ENCODE peak calls at places on chromosomes 4 and X, in six cellular contexts. Q is vagina; N is psoas muscle; K is kidney epithelial cell; H is CD8-positive, alpha-beta T cell; G is NT2/D1. L is an unnamed sample.

GRCh38 chr4:24734511-24734910 is 60.9 kb upstream of the SOD3 start:
- DNase-seq in N (no peak), H (no peak), Q (peak), G (no peak), K (no peak), L (no peak)

GRCh38 chrX:118569676-118570075 is 74.1 kb downstream of the DOCK11 start:
- DNase-seq in Q (no peak), G (no peak), N (no peak), K (no peak), H (no peak), L (no peak)

GRCh38 chrX:67543818-67544217 is at the start of gene AR:
- DNase-seq in G (peak), K (no peak), H (no peak), N (peak), Q (no peak), L (no peak)

GRCh38 chrX:1389181-1389992 is 2.5 kb downstream of the SLC25A6 start:
- DNase-seq in K (no peak), N (peak), G (no peak), H (no peak), Q (no peak), L (no peak)

GRCh38 chrX:39755152-39756032 is 342.4 kb downstream of the BCOR start:
- DNase-seq in N (peak), Q (no peak), H (no peak), G (peak), K (peak), L (peak)

GRCh38 chrX:77723684-77724083 is 62.3 kb downstream of the ATRX start:
- DNase-seq in G (no peak), N (no peak), H (no peak), Q (no peak), K (no peak), L (no peak)

GRCh38 chrX:8987672-8988250 is 46.2 kb downstream of the FAM9B start:
- DNase-seq in Q (no peak), H (peak), G (no peak), K (no peak), N (no peak), L (no peak)

GRCh38 chr4:20395160-20395773 is 143.6 kb downstream of the SLIT2 start:
- DNase-seq in H (peak), G (peak), K (no peak), N (no peak), Q (no peak), L (no peak)

GRCh38 chr4:139909036-139909435 is 243.4 kb downstream of the MGST2 start:
- DNase-seq in N (no peak), K (no peak), H (no peak), G (no peak), Q (no peak), L (no peak)

GRCh38 chrX:39759526-39760224 is 338.1 kb downstream of the BCOR start:
- DNase-seq in Q (no peak), G (no peak), N (no peak), K (no peak), H (no peak), L (no peak)

GRCh38 chr4:141703497-141703896 is 67.1 kb downstream of the IL15 start:
- DNase-seq in H (no peak), G (no peak), K (no peak), Q (no peak), N (no peak), L (no peak)

GRCh38 chr4:9875516-9875915 is 94.1 kb downstream of the DRD5 start:
- DNase-seq in H (no peak), Q (no peak), K (no peak), N (no peak), G (no peak), L (no peak)

GRCh38 chr4:40630335-40631021 is 814 bp upstream of the RBM47 start:
- DNase-seq in Q (no peak), H (no peak), G (no peak), N (no peak), K (no peak), L (no peak)

GRCh38 chr4:183343730-183344129 is 21.5 kb upstream of the CLDN24 start:
- DNase-seq in N (no peak), H (no peak), G (no peak), Q (no peak), K (no peak), L (no peak)

GRCh38 chr4:58776627-58777026 is 1666.4 kb upstream of the IGFBP7 start:
- DNase-seq in H (no peak), K (peak), N (no peak), G (no peak), Q (no peak), L (no peak)

GRCh38 chr4:30912098-30912719 is 192.0 kb downstream of the PCDH7 start:
- DNase-seq in Q (no peak), G (no peak), H (no peak), N (no peak), K (no peak), L (no peak)

GRCh38 chr4:123418486-123418931 is 21.9 kb downstream of the SPRY1 start:
- DNase-seq in N (no peak), G (peak), H (no peak), K (peak), Q (no peak), L (peak)

GRCh38 chr4:82784615-82785247 is 13.9 kb downstream of the SCD5 start:
- DNase-seq in Q (no peak), N (no peak), G (no peak), K (no peak), H (no peak), L (no peak)

GRCh38 chr4:119209077-119209476 is 3.4 kb upstream of the USP53 start:
- DNase-seq in N (no peak), G (no peak), K (peak), H (no peak), Q (no peak), L (peak)

GRCh38 chr4:7161721-7162214 is 30.6 kb upstream of the SORCS2 start:
- DNase-seq in K (no peak), N (no peak), G (no peak), Q (peak), H (no peak), L (peak)

GRCh38 chr4:38255572-38255971 is 295.4 kb downstream of the PTTG2 start:
- DNase-seq in K (no peak), H (no peak), Q (no peak), G (no peak), N (no peak), L (no peak)

GRCh38 chr4:80309301-80310004 is 26.1 kb upstream of the CFAP299 start:
- DNase-seq in H (no peak), K (peak), Q (no peak), G (no peak), N (no peak), L (peak)

GRCh38 chr4:113468165-113469022 is 293.1 kb downstream of the CAMK2D start:
- DNase-seq in K (peak), Q (peak), H (no peak), N (peak), G (peak), L (peak)

GRCh38 chr4:185573651-185574199 is 38.4 kb upstream of the PDLIM3 start:
- DNase-seq in N (peak), K (peak), G (peak), Q (no peak), H (no peak), L (no peak)

GRCh38 chr4:114417214-114417613 is 181.4 kb upstream of the UGT8 start:
- DNase-seq in G (no peak), Q (no peak), N (no peak), H (no peak), K (no peak), L (no peak)

GRCh38 chr4:108144451-108144850 is 24.3 kb downstream of the LEF1 start:
- DNase-seq in K (no peak), Q (no peak), N (no peak), G (no peak), H (peak), L (no peak)

GRCh38 chrX:41933546-41933945 is 10.2 kb upstream of the CASK start:
- DNase-seq in G (no peak), K (no peak), H (no peak), N (no peak), Q (no peak), L (no peak)

GRCh38 chr4:166169111-166169510 is 296.1 kb downstream of the TLL1 start:
- DNase-seq in Q (no peak), K (no peak), H (no peak), N (no peak), G (peak), L (no peak)

GRCh38 chrX:80765226-80765625 is 44.5 kb downstream of the BRWD3 start:
- DNase-seq in G (peak), N (no peak), Q (no peak), K (peak), H (no peak), L (peak)

GRCh38 chrX:39206746-39207145 is 405.5 kb downstream of the MID1IP1 start:
- DNase-seq in N (no peak), G (no peak), Q (no peak), H (no peak), K (no peak), L (no peak)

GRCh38 chr4:2354127-2354526 is 64.3 kb downstream of the ZFYVE28 start:
- DNase-seq in H (peak), N (no peak), Q (no peak), K (no peak), G (no peak), L (no peak)

GRCh38 chrX:83260288-83260687 is 247.8 kb upstream of the POU3F4 start:
- DNase-seq in N (no peak), K (no peak), H (no peak), G (peak), Q (no peak), L (no peak)

GRCh38 chrX:131735127-131735526 is 191.3 kb downstream of the OR13H1 start:
- DNase-seq in N (no peak), H (no peak), K (no peak), G (no peak), Q (no peak), L (no peak)

GRCh38 chr4:170758988-170759387 is 669.2 kb upstream of the AADAT start:
- DNase-seq in G (no peak), H (no peak), K (no peak), Q (no peak), N (no peak), L (no peak)

GRCh38 chrX:138057883-138058282 is 492.0 kb downstream of the ZIC3 start:
- DNase-seq in G (no peak), H (no peak), K (no peak), Q (no peak), N (no peak), L (no peak)

GRCh38 chr4:86108152-86108551 is 251.7 kb downstream of the MAPK10 start:
- DNase-seq in G (no peak), Q (no peak), K (no peak), H (no peak), N (no peak), L (no peak)

GRCh38 chrX:150935466-150935865 is 37.0 kb upstream of the CD99L2 start:
- DNase-seq in H (no peak), G (no peak), N (no peak), K (peak), Q (no peak), L (peak)

GRCh38 chrX:71871367-71871766 is 39.3 kb upstream of the NHSL2 start:
- DNase-seq in K (no peak), N (no peak), H (no peak), G (no peak), Q (no peak), L (peak)

GRCh38 chrX:45229348-45229747 is 28.7 kb upstream of the DIPK2B start:
- DNase-seq in K (no peak), Q (no peak), N (no peak), G (no peak), H (no peak), L (no peak)

GRCh38 chrX:45230410-45230809 is 29.7 kb upstream of the DIPK2B start:
- DNase-seq in Q (no peak), N (no peak), H (no peak), G (no peak), K (no peak), L (no peak)

GRCh38 chrX:45232139-45232538 is 31.5 kb upstream of the DIPK2B start:
- DNase-seq in N (no peak), Q (no peak), H (no peak), K (no peak), G (no peak), L (no peak)

GRCh38 chrX:45238489-45238888 is 37.8 kb upstream of the DIPK2B start:
- DNase-seq in K (no peak), N (no peak), Q (no peak), H (no peak), G (no peak), L (no peak)

GRCh38 chrX:45233541-45233940 is 32.9 kb upstream of the DIPK2B start:
- DNase-seq in Q (no peak), G (no peak), H (no peak), N (no peak), K (no peak), L (no peak)
- H3K4me3 ChIP-seq in Q (no peak), G (no peak), H (no peak), N (no peak), K (no peak), L (no peak)

DNA sequence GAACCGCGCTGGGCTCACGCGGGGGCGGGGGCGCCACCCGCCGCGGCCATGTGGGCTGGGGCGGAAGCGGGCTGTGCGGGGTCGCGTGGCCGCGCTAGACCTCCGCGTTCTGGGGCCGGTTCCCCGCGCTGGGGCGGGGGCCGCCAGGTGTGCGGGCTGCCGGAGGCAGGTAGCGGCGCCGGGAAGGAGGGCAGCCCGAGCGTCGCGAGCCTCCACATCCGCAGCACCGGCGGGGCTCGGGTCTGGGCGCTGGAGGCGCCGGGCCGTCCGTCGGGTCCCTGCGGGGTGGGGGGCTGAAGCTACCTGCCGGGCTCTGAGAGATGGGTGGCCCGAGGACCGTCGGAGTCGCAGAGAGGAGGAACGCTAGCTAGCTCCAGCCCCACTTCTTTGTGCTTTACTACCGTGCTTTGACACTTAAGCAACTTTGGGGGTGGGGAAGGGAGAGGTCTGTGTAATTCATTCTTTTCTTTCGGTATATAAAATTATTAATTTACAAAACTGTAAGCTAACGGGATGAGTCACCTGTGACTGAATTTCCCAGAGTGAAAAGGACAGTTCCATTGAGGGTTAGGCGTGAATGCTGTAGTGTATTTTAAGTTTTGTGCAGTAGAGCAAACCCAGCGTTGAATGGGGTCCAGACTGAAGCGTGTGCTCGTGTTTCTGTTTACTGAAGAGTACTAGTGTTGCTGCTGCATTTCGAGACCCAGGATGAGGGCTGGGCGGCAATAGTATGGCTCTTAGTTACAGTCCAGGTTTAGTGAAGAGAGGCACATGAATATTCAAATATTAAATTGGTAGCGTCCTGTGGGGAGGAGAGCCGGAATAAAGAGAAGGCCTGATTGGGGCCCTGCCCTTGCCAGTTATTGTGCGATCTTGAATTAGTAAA is 778 bp downstream of the METAP1 start:
- DNase-seq in Q (no peak), N (no peak), K (no peak), H (no peak), G (no peak), L (no peak)
- H3K4me3 ChIP-seq in Q (peak), N (peak), K (peak), H (peak), G (peak), L (peak)

GRCh38 chr4:8182294-8182693 is 16.8 kb upstream of the SH3TC1 start:
- DNase-seq in G (no peak), N (no peak), K (no peak), Q (no peak), H (no peak), L (no peak)
- H3K4me3 ChIP-seq in G (no peak), N (no peak), K (no peak), Q (no peak), H (no peak), L (no peak)

DNA sequence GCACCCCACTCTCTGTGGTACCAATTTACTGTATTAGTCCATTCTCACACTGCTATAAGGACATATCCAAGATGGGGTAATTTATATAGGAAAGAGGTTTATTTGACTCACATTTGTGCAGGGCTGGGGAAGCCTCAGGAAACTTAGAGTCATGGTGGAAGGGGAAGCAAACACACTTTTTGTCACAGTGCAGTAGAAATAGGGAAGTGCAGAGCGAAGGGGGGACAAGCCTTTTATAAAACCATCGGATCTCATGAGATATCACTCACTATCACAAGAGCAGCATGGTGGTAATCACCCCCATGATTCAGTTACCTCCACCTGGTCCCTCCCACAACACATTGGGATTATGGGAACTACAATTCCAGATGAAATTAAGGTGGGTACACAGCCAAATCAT is 766.9 kb upstream of the PCDH10 start:
- DNase-seq in Q (no peak), K (no peak), H (no peak), G (no peak), N (no peak), L (no peak)
- H3K4me3 ChIP-seq in Q (no peak), K (no peak), H (no peak), G (no peak), N (no peak), L (no peak)

GRCh38 chr4:169249214-169249973 is 21.4 kb downstream of the SH3RF1 start:
- DNase-seq in Q (no peak), N (no peak), K (no peak), G (no peak), H (no peak), L (no peak)

GRCh38 chr4:169253087-169253675 is 17.6 kb downstream of the SH3RF1 start:
- DNase-seq in G (no peak), Q (no peak), N (no peak), H (no peak), K (no peak), L (no peak)

GRCh38 chr4:169250796-169251195 is 20.0 kb downstream of the SH3RF1 start:
- DNase-seq in H (no peak), K (no peak), G (no peak), Q (no peak), N (no peak), L (no peak)

GRCh38 chr4:169252339-169253086 is 18.2 kb downstream of the SH3RF1 start:
- DNase-seq in K (no peak), N (no peak), H (no peak), Q (no peak), G (no peak), L (no peak)

DNA sequence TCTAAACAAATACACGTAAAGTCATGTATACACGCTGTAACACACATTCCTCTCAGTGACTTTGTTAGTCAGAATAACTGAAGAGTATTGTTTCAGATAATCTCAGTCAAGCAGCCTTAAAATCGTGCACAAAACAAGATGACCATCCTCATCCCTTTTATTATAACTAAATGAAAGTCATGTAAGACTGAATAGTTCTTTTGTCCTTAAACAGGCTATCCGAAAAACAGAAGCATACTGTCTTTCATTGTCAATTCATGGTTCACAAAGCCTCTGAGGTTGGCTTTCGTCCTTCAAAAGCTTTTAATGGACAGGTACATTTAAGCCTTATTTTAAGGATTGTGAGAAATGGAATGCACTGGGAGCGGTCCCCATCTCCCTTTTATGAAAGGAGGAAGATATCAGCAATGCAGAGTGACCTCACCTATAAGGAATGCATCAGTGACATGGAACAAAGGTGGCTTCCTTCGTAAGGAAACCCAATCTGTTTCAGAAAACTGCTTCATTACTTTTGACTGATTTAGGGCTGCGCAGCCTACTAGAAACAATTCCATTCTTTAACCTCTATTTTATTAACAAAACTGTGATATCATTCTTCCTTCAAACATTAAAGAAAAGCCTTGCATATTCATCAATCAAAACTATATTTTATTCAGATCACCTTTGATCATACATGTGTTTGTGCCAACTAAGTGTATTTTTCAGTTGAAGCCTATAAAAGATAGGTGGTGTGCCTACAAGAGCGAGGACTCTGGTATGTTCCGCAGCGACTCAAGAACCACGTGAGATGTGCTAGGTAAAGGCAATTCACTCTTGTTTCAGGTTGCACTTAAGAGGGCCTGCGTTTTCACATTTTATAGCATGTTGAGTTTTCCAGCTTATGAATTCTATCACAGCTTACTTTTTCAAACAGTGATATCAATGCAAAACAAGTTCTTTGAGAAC is 19.2 kb downstream of the SH3RF1 start:
- DNase-seq in N (no peak), H (no peak), G (no peak), K (no peak), Q (no peak), L (no peak)
- H3K4me3 ChIP-seq in N (no peak), H (no peak), G (no peak), K (no peak), Q (no peak), L (no peak)

GRCh38 chrX:40845331-40845911 is 110.1 kb upstream of the MED14 start:
- DNase-seq in K (peak), G (peak), H (no peak), Q (no peak), N (no peak), L (peak)
- H3K4me3 ChIP-seq in K (no peak), G (no peak), H (no peak), Q (no peak), N (no peak), L (no peak)

GRCh38 chr4:87330761-87331160 is 8.1 kb upstream of the HSD17B13 start:
- DNase-seq in K (no peak), Q (no peak), H (no peak), N (no peak), G (no peak), L (no peak)

GRCh38 chr4:87321888-87322287 is 794 bp downstream of the HSD17B13 start:
- DNase-seq in H (no peak), K (no peak), G (no peak), N (no peak), Q (no peak), L (no peak)

GRCh38 chr4:87322754-87323153 is at the start of gene HSD17B13:
- DNase-seq in K (no peak), G (no peak), N (no peak), H (no peak), Q (no peak), L (no peak)

DNA sequence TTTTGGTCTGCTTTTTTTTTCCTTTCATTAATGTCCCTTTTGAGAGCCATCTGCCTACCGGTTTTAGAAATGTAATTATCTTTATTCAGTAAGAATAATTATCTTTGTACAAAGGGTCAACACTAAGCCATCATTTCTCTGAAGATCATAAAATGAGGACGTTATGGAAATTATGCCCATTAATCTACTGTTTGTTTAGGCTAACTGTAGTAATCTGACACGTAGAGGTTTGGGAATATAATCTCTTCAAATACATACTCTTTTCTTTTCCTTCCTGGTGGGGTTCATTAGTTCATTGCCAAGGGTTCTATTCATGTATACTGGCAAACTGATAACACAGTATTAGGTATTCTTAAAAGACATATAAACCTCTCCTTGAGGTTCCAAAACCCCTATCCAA is 3.8 kb upstream of the HSD17B13 start:
- DNase-seq in H (no peak), K (no peak), G (no peak), Q (no peak), N (no peak), L (no peak)
- H3K4me3 ChIP-seq in H (no peak), K (no peak), G (no peak), Q (no peak), N (no peak), L (no peak)

L was measured in AG09309.